ENCODE peak calls at places on chromosomes 3 and 15, in seven cellular contexts. One of them, this sample, is unnamed.

GRCh38 chr3:134952372-134952771 is 157.3 kb downstream of the EPHB1 start:
- DNase-seq in HL-60: no peak
- DNase-seq in breast epithelium: no peak
- DNase-seq in AG09309: no peak
- DNase-seq in kidney: no peak
- DNase-seq in dorsolateral prefrontal cortex: no peak
- DNase-seq in epithelial cell of esophagus: no peak
- DNase-seq in this sample: no peak

GRCh38 chr3:48980295-48980694 is 9.7 kb upstream of the P4HTM start:
- DNase-seq in HL-60: no peak
- DNase-seq in breast epithelium: no peak
- DNase-seq in AG09309: no peak
- DNase-seq in kidney: no peak
- DNase-seq in dorsolateral prefrontal cortex: no peak
- DNase-seq in epithelial cell of esophagus: no peak
- DNase-seq in this sample: no peak

GRCh38 chr3:57130426-57131209 is 34.5 kb downstream of the IL17RD start:
- DNase-seq in HL-60: no peak
- DNase-seq in breast epithelium: no peak
- DNase-seq in AG09309: no peak
- DNase-seq in kidney: peak; percentile 72
- DNase-seq in dorsolateral prefrontal cortex: no peak
- DNase-seq in epithelial cell of esophagus: no peak
- DNase-seq in this sample: no peak

GRCh38 chr3:58999134-58999778 is 50.6 kb downstream of the CFAP20DC start:
- DNase-seq in HL-60: no peak
- DNase-seq in breast epithelium: no peak
- DNase-seq in AG09309: no peak
- DNase-seq in kidney: no peak
- DNase-seq in dorsolateral prefrontal cortex: no peak
- DNase-seq in epithelial cell of esophagus: peak; percentile 35
- DNase-seq in this sample: no peak

GRCh38 chr3:18027161-18027939 is 284.9 kb upstream of the TBC1D5 start:
- DNase-seq in HL-60: no peak
- DNase-seq in breast epithelium: no peak
- DNase-seq in AG09309: no peak
- DNase-seq in kidney: no peak
- DNase-seq in dorsolateral prefrontal cortex: no peak
- DNase-seq in epithelial cell of esophagus: no peak
- DNase-seq in this sample: no peak

GRCh38 chr3:132867956-132868355 is 145.7 kb upstream of the NPHP3 start:
- DNase-seq in HL-60: no peak
- DNase-seq in breast epithelium: no peak
- DNase-seq in AG09309: no peak
- DNase-seq in kidney: no peak
- DNase-seq in dorsolateral prefrontal cortex: no peak
- DNase-seq in epithelial cell of esophagus: peak; percentile 2
- DNase-seq in this sample: no peak

GRCh38 chr3:188391597-188391996 is 237.6 kb downstream of the LPP start:
- DNase-seq in HL-60: no peak
- DNase-seq in breast epithelium: no peak
- DNase-seq in AG09309: no peak
- DNase-seq in kidney: no peak
- DNase-seq in dorsolateral prefrontal cortex: no peak
- DNase-seq in epithelial cell of esophagus: no peak
- DNase-seq in this sample: no peak

GRCh38 chr15:42059661-42060476 is 34.5 kb downstream of the PLA2G4D start:
- DNase-seq in HL-60: no peak
- DNase-seq in breast epithelium: peak; percentile 30
- DNase-seq in AG09309: no peak
- DNase-seq in kidney: peak; percentile 69
- DNase-seq in dorsolateral prefrontal cortex: no peak
- DNase-seq in epithelial cell of esophagus: peak; percentile 56
- DNase-seq in this sample: no peak

GRCh38 chr3:162034368-162034767 is 537.8 kb downstream of the OTOL1 start:
- DNase-seq in HL-60: no peak
- DNase-seq in breast epithelium: no peak
- DNase-seq in AG09309: no peak
- DNase-seq in kidney: no peak
- DNase-seq in dorsolateral prefrontal cortex: no peak
- DNase-seq in epithelial cell of esophagus: peak; percentile 2
- DNase-seq in this sample: no peak

GRCh38 chr3:131356006-131356405 is 25.6 kb upstream of the NUDT16 start:
- DNase-seq in HL-60: no peak
- DNase-seq in breast epithelium: no peak
- DNase-seq in AG09309: peak; percentile 20
- DNase-seq in kidney: no peak
- DNase-seq in dorsolateral prefrontal cortex: no peak
- DNase-seq in epithelial cell of esophagus: peak; percentile 37
- DNase-seq in this sample: no peak

GRCh38 chr15:90086868-90087268 is 15.4 kb downstream of the IDH2 start:
- DNase-seq in HL-60: no peak
- DNase-seq in breast epithelium: no peak
- DNase-seq in AG09309: no peak
- DNase-seq in kidney: no peak
- DNase-seq in dorsolateral prefrontal cortex: no peak
- DNase-seq in epithelial cell of esophagus: peak; percentile 62
- DNase-seq in this sample: no peak

GRCh38 chr3:61926913-61927312 is 365.5 kb downstream of the PTPRG start:
- DNase-seq in HL-60: no peak
- DNase-seq in breast epithelium: no peak
- DNase-seq in AG09309: no peak
- DNase-seq in kidney: no peak
- DNase-seq in dorsolateral prefrontal cortex: no peak
- DNase-seq in epithelial cell of esophagus: peak; percentile 68
- DNase-seq in this sample: no peak

GRCh38 chr3:156378871-156379270 is 176.0 kb downstream of the SSR3 start:
- DNase-seq in HL-60: no peak
- DNase-seq in breast epithelium: no peak
- DNase-seq in AG09309: no peak
- DNase-seq in kidney: no peak
- DNase-seq in dorsolateral prefrontal cortex: no peak
- DNase-seq in epithelial cell of esophagus: no peak
- DNase-seq in this sample: no peak

GRCh38 chr3:156381253-156381652 is 173.7 kb downstream of the SSR3 start:
- DNase-seq in HL-60: no peak
- DNase-seq in breast epithelium: no peak
- DNase-seq in AG09309: no peak
- DNase-seq in kidney: no peak
- DNase-seq in dorsolateral prefrontal cortex: no peak
- DNase-seq in epithelial cell of esophagus: no peak
- DNase-seq in this sample: no peak

GRCh38 chr3:156379327-156379726 is 175.6 kb downstream of the SSR3 start:
- DNase-seq in HL-60: no peak
- DNase-seq in breast epithelium: no peak
- DNase-seq in AG09309: no peak
- DNase-seq in kidney: no peak
- DNase-seq in dorsolateral prefrontal cortex: no peak
- DNase-seq in epithelial cell of esophagus: no peak
- DNase-seq in this sample: no peak

GRCh38 chr3:156383433-156384025 is 171.4 kb downstream of the SSR3 start:
- DNase-seq in HL-60: no peak
- DNase-seq in breast epithelium: no peak
- DNase-seq in AG09309: no peak
- DNase-seq in kidney: no peak
- DNase-seq in dorsolateral prefrontal cortex: peak; percentile 47
- DNase-seq in epithelial cell of esophagus: no peak
- DNase-seq in this sample: no peak

GRCh38 chr3:156382458-156383346 is 172.2 kb downstream of the SSR3 start:
- DNase-seq in HL-60: no peak
- DNase-seq in breast epithelium: no peak
- DNase-seq in AG09309: no peak
- DNase-seq in kidney: no peak
- DNase-seq in dorsolateral prefrontal cortex: no peak
- DNase-seq in epithelial cell of esophagus: peak; percentile 56
- DNase-seq in this sample: no peak
- TF ChIP-seq CTCF in HL-60: peak; percentile 91
- TF ChIP-seq CTCF in breast epithelium: peak; percentile 8
- TF ChIP-seq CTCF in AG09309: peak; percentile 72
- TF ChIP-seq CTCF in kidney: peak; percentile 46
- TF ChIP-seq CTCF in dorsolateral prefrontal cortex: peak; percentile 37
- TF ChIP-seq CTCF in epithelial cell of esophagus: peak; percentile 70
- TF ChIP-seq CTCF in this sample: peak; percentile 85

GRCh38 chr3:160565442-160566403 is at the start of gene KPNA4:
- DNase-seq in HL-60: peak; percentile 84
- DNase-seq in breast epithelium: peak; percentile 97
- DNase-seq in AG09309: peak; percentile 85
- DNase-seq in kidney: peak; percentile 99
- DNase-seq in dorsolateral prefrontal cortex: peak; percentile 97
- DNase-seq in epithelial cell of esophagus: peak; percentile 98
- DNase-seq in this sample: peak; percentile 89

GRCh38 chr3:160564205-160564922 is 1.0 kb downstream of the KPNA4 start:
- DNase-seq in HL-60: no peak
- DNase-seq in breast epithelium: no peak
- DNase-seq in AG09309: no peak
- DNase-seq in kidney: peak; percentile 80
- DNase-seq in dorsolateral prefrontal cortex: no peak
- DNase-seq in epithelial cell of esophagus: no peak
- DNase-seq in this sample: no peak

GRCh38 chr3:160564949-160565441 is 376 bp downstream of the KPNA4 start:
- DNase-seq in HL-60: no peak
- DNase-seq in breast epithelium: no peak
- DNase-seq in AG09309: no peak
- DNase-seq in kidney: no peak
- DNase-seq in dorsolateral prefrontal cortex: peak; percentile 48
- DNase-seq in epithelial cell of esophagus: peak; percentile 79
- DNase-seq in this sample: peak; percentile 10

GRCh38 chr3:160567774-160568173 is 2.4 kb upstream of the KPNA4 start:
- DNase-seq in HL-60: no peak
- DNase-seq in breast epithelium: no peak
- DNase-seq in AG09309: no peak
- DNase-seq in kidney: peak; percentile 68
- DNase-seq in dorsolateral prefrontal cortex: no peak
- DNase-seq in epithelial cell of esophagus: no peak
- DNase-seq in this sample: no peak

GRCh38 chr3:160566499-160566898 is 1.1 kb upstream of the KPNA4 start:
- DNase-seq in HL-60: no peak
- DNase-seq in breast epithelium: no peak
- DNase-seq in AG09309: no peak
- DNase-seq in kidney: no peak
- DNase-seq in dorsolateral prefrontal cortex: no peak
- DNase-seq in epithelial cell of esophagus: no peak
- DNase-seq in this sample: no peak
- H3K4me3 ChIP-seq in HL-60: peak overlapping the region; percentile 70
- H3K4me3 ChIP-seq in breast epithelium: peak overlapping the region; percentile 87
- H3K4me3 ChIP-seq in AG09309: peak overlapping the region; percentile 83
- H3K4me3 ChIP-seq in kidney: peak overlapping the region; percentile 91
- H3K4me3 ChIP-seq in dorsolateral prefrontal cortex: peak overlapping the region; percentile 73
- H3K4me3 ChIP-seq in epithelial cell of esophagus: peak overlapping the region; percentile 57
- H3K4me3 ChIP-seq in this sample: peak overlapping the region; percentile 88

GRCh38 chr3:39064646-39065045 is 12.8 kb downstream of the WDR48 start:
- DNase-seq in HL-60: no peak
- DNase-seq in breast epithelium: no peak
- DNase-seq in AG09309: peak; percentile 31
- DNase-seq in kidney: no peak
- DNase-seq in dorsolateral prefrontal cortex: no peak
- DNase-seq in epithelial cell of esophagus: no peak
- DNase-seq in this sample: no peak

GRCh38 chr3:39062180-39062579 is 10.4 kb downstream of the WDR48 start:
- DNase-seq in HL-60: no peak
- DNase-seq in breast epithelium: no peak
- DNase-seq in AG09309: no peak
- DNase-seq in kidney: no peak
- DNase-seq in dorsolateral prefrontal cortex: no peak
- DNase-seq in epithelial cell of esophagus: no peak
- DNase-seq in this sample: no peak

GRCh38 chr3:39063143-39063542 is 11.3 kb downstream of the WDR48 start:
- DNase-seq in HL-60: no peak
- DNase-seq in breast epithelium: no peak
- DNase-seq in AG09309: no peak
- DNase-seq in kidney: no peak
- DNase-seq in dorsolateral prefrontal cortex: no peak
- DNase-seq in epithelial cell of esophagus: no peak
- DNase-seq in this sample: no peak

GRCh38 chr3:39067286-39067685 is 15.5 kb downstream of the WDR48 start:
- DNase-seq in HL-60: no peak
- DNase-seq in breast epithelium: no peak
- DNase-seq in AG09309: no peak
- DNase-seq in kidney: no peak
- DNase-seq in dorsolateral prefrontal cortex: no peak
- DNase-seq in epithelial cell of esophagus: peak; percentile 84
- DNase-seq in this sample: no peak

DNA sequence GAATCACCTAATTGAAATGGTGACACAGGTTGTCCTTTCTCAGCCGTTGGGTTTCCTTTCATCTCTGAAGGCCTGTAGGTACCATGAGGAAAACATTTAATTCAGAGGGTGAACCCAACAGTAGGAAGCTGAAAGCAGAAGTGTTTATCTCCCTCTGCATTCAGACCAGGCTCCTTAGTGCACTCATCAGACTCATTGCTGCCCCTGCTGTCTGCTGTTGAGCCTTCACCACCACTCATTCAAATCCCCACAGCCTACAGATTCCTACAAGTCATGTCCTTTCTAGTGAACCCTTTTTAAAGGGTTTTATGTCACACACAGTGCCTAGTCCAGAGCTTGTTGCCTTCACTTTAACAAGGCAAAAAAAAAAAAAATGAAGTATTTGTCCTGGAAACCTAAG is 13.4 kb downstream of the WDR48 start:
- DNase-seq in HL-60: peak; percentile 20
- DNase-seq in breast epithelium: no peak
- DNase-seq in AG09309: no peak
- DNase-seq in kidney: no peak
- DNase-seq in dorsolateral prefrontal cortex: no peak
- DNase-seq in epithelial cell of esophagus: peak; percentile 52
- DNase-seq in this sample: no peak
- TF ChIP-seq CTCF in HL-60: peak; percentile 52
- TF ChIP-seq CTCF in breast epithelium: no peak
- TF ChIP-seq CTCF in AG09309: peak; percentile 56
- TF ChIP-seq CTCF in kidney: peak; percentile 30
- TF ChIP-seq CTCF in dorsolateral prefrontal cortex: peak; percentile 32
- TF ChIP-seq CTCF in epithelial cell of esophagus: peak; percentile 63
- TF ChIP-seq CTCF in this sample: peak; percentile 74

GRCh38 chr3:159502986-159503385 is 485.6 kb upstream of the IL12A start:
- DNase-seq in HL-60: no peak
- DNase-seq in breast epithelium: no peak
- DNase-seq in AG09309: no peak
- DNase-seq in kidney: no peak
- DNase-seq in dorsolateral prefrontal cortex: no peak
- DNase-seq in epithelial cell of esophagus: no peak
- DNase-seq in this sample: no peak
- H3K4me3 ChIP-seq in HL-60: no peak overlapping the region
- H3K4me3 ChIP-seq in breast epithelium: no peak overlapping the region
- H3K4me3 ChIP-seq in AG09309: no peak overlapping the region
- H3K4me3 ChIP-seq in kidney: no peak overlapping the region
- H3K4me3 ChIP-seq in dorsolateral prefrontal cortex: no peak overlapping the region
- H3K4me3 ChIP-seq in epithelial cell of esophagus: no peak overlapping the region
- H3K4me3 ChIP-seq in this sample: no peak overlapping the region

DNA sequence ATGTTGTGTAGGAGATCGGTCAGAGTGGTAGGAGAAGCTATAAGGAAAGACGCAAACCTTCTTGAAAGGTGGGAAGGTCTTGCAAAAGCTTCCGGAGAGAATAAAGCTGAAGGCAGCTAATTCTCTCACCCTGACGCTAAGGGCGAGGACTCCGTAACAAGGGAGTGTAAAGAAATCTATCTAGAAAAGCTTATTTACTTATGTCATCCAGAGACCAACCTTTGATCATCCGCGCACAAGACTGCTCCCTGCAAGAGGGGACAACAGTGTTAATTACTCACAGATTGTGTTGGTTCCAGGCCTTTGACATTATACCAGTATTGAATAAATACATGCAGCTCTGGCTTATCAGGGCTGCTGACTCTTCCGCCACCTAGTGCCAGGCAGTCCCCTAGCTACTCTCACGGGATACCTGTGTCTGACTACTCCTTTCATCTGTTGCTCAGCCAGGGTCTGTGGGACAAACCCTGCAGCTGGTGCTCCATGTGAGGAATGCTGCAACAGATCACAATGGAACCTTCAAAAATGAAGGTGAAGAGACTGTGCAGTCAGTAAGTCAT is 211.7 kb downstream of the DTWD1 start:
- DNase-seq in HL-60: no peak
- DNase-seq in breast epithelium: no peak
- DNase-seq in AG09309: no peak
- DNase-seq in kidney: peak; percentile 15
- DNase-seq in dorsolateral prefrontal cortex: no peak
- DNase-seq in epithelial cell of esophagus: peak; percentile 47
- DNase-seq in this sample: no peak
- TF ChIP-seq CTCF in HL-60: peak; percentile 7
- TF ChIP-seq CTCF in breast epithelium: no peak
- TF ChIP-seq CTCF in AG09309: peak; percentile 26
- TF ChIP-seq CTCF in kidney: peak; percentile 29
- TF ChIP-seq CTCF in dorsolateral prefrontal cortex: no peak
- TF ChIP-seq CTCF in epithelial cell of esophagus: peak; percentile 58
- TF ChIP-seq CTCF in this sample: peak; percentile 43